ENCODE peak calls at places on chromosome 9, in four cellular contexts. X, J, U and A are unnamed samples.

GRCh38 chr9:81103597-81104471 is 585.5 kb downstream of the TLE1 start:
- DNase-seq in J (no peak), X (no peak), U (no peak), A (no peak)

GRCh38 chr9:85027870-85028269 is 358.3 kb downstream of the NTRK2 start:
- DNase-seq in J (no peak), U (no peak), X (no peak), A (no peak)

GRCh38 chr9:4106744-4107143 is 193.1 kb downstream of the GLIS3 start:
- DNase-seq in U (no peak), X (no peak), J (no peak), A (no peak)

GRCh38 chr9:124128568-124128967 is 117.0 kb downstream of the LHX2 start:
- DNase-seq in X (no peak), U (no peak), J (no peak), A (no peak)

GRCh38 chr9:114396558-114397218 is 8.9 kb upstream of the AKNA start:
- DNase-seq in J (no peak), X (no peak), U (no peak), A (no peak)

GRCh38 chr9:72041775-72042194 is 18.6 kb downstream of the C9orf57 start:
- DNase-seq in J (no peak), X (no peak), U (no peak), A (no peak)

GRCh38 chr9:101481296-101481695 is 45.7 kb upstream of the ALDOB start:
- DNase-seq in J (no peak), X (no peak), U (no peak), A (no peak)

GRCh38 chr9:69395718-69396117 is 70.7 kb downstream of the ENTREP1 start:
- DNase-seq in X (no peak), U (no peak), J (no peak), A (no peak)

GRCh38 chr9:84154320-84154719 is 173.7 kb downstream of the RMI1 start:
- DNase-seq in J (no peak), X (no peak), U (no peak), A (no peak)

GRCh38 chr9:79776581-79776980 is 204.8 kb downstream of the TLE4 start:
- DNase-seq in X (no peak), U (no peak), J (no peak), A (no peak)

GRCh38 chr9:109355564-109356297 is 34.9 kb upstream of the EPB41L4B start:
- DNase-seq in X (no peak), U (no peak), J (no peak), A (no peak)

GRCh38 chr9:124040935-124041816 is 29.6 kb downstream of the LHX2 start:
- DNase-seq in X (peak; percentile 18), J (no peak), U (peak; percentile 45), A (no peak)

GRCh38 chr9:109031241-109031640 is 17.9 kb upstream of the CTNNAL1 start:
- DNase-seq in J (no peak), X (no peak), U (no peak), A (no peak)

GRCh38 chr9:69344459-69344858 is 19.4 kb downstream of the ENTREP1 start:
- DNase-seq in U (no peak), J (no peak), X (no peak), A (no peak)